ENCODE peak calls at places on chromosomes 4 and X, in seven cellular contexts. One of them, this sample, is unnamed.

GRCh38 chr4:75777589-75777988 is 53.2 kb downstream of the USO1 start:
- DNase-seq in suprapubic skin: no peak
- DNase-seq in transverse colon: no peak
- DNase-seq in sigmoid colon: no peak
- DNase-seq in GM12878: no peak
- DNase-seq in SK-N-SH: no peak
- DNase-seq in HepG2: no peak
- DNase-seq in this sample: no peak

GRCh38 chr4:101419324-101420135 is 72.2 kb upstream of the PPP3CA start:
- DNase-seq in suprapubic skin: no peak
- DNase-seq in transverse colon: peak
- DNase-seq in sigmoid colon: no peak
- DNase-seq in GM12878: peak
- DNase-seq in SK-N-SH: no peak
- DNase-seq in HepG2: no peak
- DNase-seq in this sample: no peak

GRCh38 chr4:18882468-18882867 is 860.9 kb upstream of the LCORL start:
- DNase-seq in suprapubic skin: no peak
- DNase-seq in transverse colon: no peak
- DNase-seq in sigmoid colon: no peak
- DNase-seq in GM12878: no peak
- DNase-seq in SK-N-SH: no peak
- DNase-seq in HepG2: peak
- DNase-seq in this sample: no peak

GRCh38 chr4:6703786-6704185 is 5.9 kb downstream of the MRFAP1L1 start:
- DNase-seq in suprapubic skin: no peak
- DNase-seq in transverse colon: no peak
- DNase-seq in sigmoid colon: no peak
- DNase-seq in GM12878: no peak
- DNase-seq in SK-N-SH: no peak
- DNase-seq in HepG2: peak
- DNase-seq in this sample: no peak

GRCh38 chrX:101977091-101977490 is 45.3 kb upstream of the ZMAT1 start:
- DNase-seq in suprapubic skin: no peak
- DNase-seq in transverse colon: no peak
- DNase-seq in sigmoid colon: no peak
- DNase-seq in GM12878: no peak
- DNase-seq in SK-N-SH: no peak
- DNase-seq in HepG2: no peak
- DNase-seq in this sample: no peak

GRCh38 chrX:114800719-114801118 is 216.7 kb downstream of the IL13RA2 start:
- DNase-seq in suprapubic skin: no peak
- DNase-seq in transverse colon: no peak
- DNase-seq in sigmoid colon: no peak
- DNase-seq in GM12878: no peak
- DNase-seq in SK-N-SH: no peak
- DNase-seq in HepG2: peak
- DNase-seq in this sample: no peak

GRCh38 chrX:13495232-13495631 is 74.2 kb upstream of the EGFL6 start:
- DNase-seq in suprapubic skin: no peak
- DNase-seq in transverse colon: peak
- DNase-seq in sigmoid colon: no peak
- DNase-seq in GM12878: no peak
- DNase-seq in SK-N-SH: no peak
- DNase-seq in HepG2: no peak
- DNase-seq in this sample: no peak

GRCh38 chr4:139587452-139587851 is 31.4 kb upstream of the SETD7 start:
- DNase-seq in suprapubic skin: no peak
- DNase-seq in transverse colon: no peak
- DNase-seq in sigmoid colon: no peak
- DNase-seq in GM12878: no peak
- DNase-seq in SK-N-SH: no peak
- DNase-seq in HepG2: no peak
- DNase-seq in this sample: no peak

GRCh38 chr4:81421346-81422218 is 50.1 kb downstream of the RASGEF1B start:
- DNase-seq in suprapubic skin: no peak
- DNase-seq in transverse colon: peak
- DNase-seq in sigmoid colon: no peak
- DNase-seq in GM12878: peak
- DNase-seq in SK-N-SH: no peak
- DNase-seq in HepG2: no peak
- DNase-seq in this sample: peak

GRCh38 chr4:41635441-41635840 is 97.5 kb downstream of the LIMCH1 start:
- DNase-seq in suprapubic skin: no peak
- DNase-seq in transverse colon: no peak
- DNase-seq in sigmoid colon: no peak
- DNase-seq in GM12878: no peak
- DNase-seq in SK-N-SH: no peak
- DNase-seq in HepG2: no peak
- DNase-seq in this sample: no peak

GRCh38 chr4:26320453-26321325 is at the start of gene RBPJ:
- DNase-seq in suprapubic skin: peak
- DNase-seq in transverse colon: peak
- DNase-seq in sigmoid colon: peak
- DNase-seq in GM12878: peak
- DNase-seq in SK-N-SH: peak
- DNase-seq in HepG2: peak
- DNase-seq in this sample: peak

GRCh38 chr4:1683903-1684755 is at the start of gene FAM53A:
- DNase-seq in suprapubic skin: peak
- DNase-seq in transverse colon: peak
- DNase-seq in sigmoid colon: peak
- DNase-seq in GM12878: peak
- DNase-seq in SK-N-SH: peak
- DNase-seq in HepG2: peak
- DNase-seq in this sample: peak

GRCh38 chr4:149781150-149781549 is 34.5 kb downstream of the IQCM start:
- DNase-seq in suprapubic skin: no peak
- DNase-seq in transverse colon: no peak
- DNase-seq in sigmoid colon: no peak
- DNase-seq in GM12878: no peak
- DNase-seq in SK-N-SH: no peak
- DNase-seq in HepG2: no peak
- DNase-seq in this sample: no peak

GRCh38 chr4:174714393-174715211 is 114.4 kb downstream of the GLRA3 start:
- DNase-seq in suprapubic skin: no peak
- DNase-seq in transverse colon: peak
- DNase-seq in sigmoid colon: peak
- DNase-seq in GM12878: no peak
- DNase-seq in SK-N-SH: peak
- DNase-seq in HepG2: peak
- DNase-seq in this sample: peak

GRCh38 chr4:146790515-146790914 is 151.8 kb downstream of the POU4F2 start:
- DNase-seq in suprapubic skin: no peak
- DNase-seq in transverse colon: no peak
- DNase-seq in sigmoid colon: no peak
- DNase-seq in GM12878: no peak
- DNase-seq in SK-N-SH: no peak
- DNase-seq in HepG2: no peak
- DNase-seq in this sample: no peak

GRCh38 chr4:110195561-110196205 is 2.7 kb downstream of the ELOVL6 start:
- DNase-seq in suprapubic skin: no peak
- DNase-seq in transverse colon: no peak
- DNase-seq in sigmoid colon: no peak
- DNase-seq in GM12878: no peak
- DNase-seq in SK-N-SH: no peak
- DNase-seq in HepG2: no peak
- DNase-seq in this sample: no peak

GRCh38 chrX:74505437-74505836 is 84.1 kb downstream of the SLC16A2 start:
- DNase-seq in suprapubic skin: no peak
- DNase-seq in transverse colon: no peak
- DNase-seq in sigmoid colon: no peak
- DNase-seq in GM12878: no peak
- DNase-seq in SK-N-SH: no peak
- DNase-seq in HepG2: no peak
- DNase-seq in this sample: no peak

GRCh38 chrX:154840856-154841255 is 6.4 kb upstream of the SMIM9 start:
- DNase-seq in suprapubic skin: no peak
- DNase-seq in transverse colon: no peak
- DNase-seq in sigmoid colon: no peak
- DNase-seq in GM12878: no peak
- DNase-seq in SK-N-SH: peak
- DNase-seq in HepG2: peak
- DNase-seq in this sample: no peak

GRCh38 chr4:84470204-84470785 is 28.8 kb downstream of the NKX6-1 start:
- DNase-seq in suprapubic skin: no peak
- DNase-seq in transverse colon: no peak
- DNase-seq in sigmoid colon: no peak
- DNase-seq in GM12878: no peak
- DNase-seq in SK-N-SH: no peak
- DNase-seq in HepG2: peak
- DNase-seq in this sample: no peak

GRCh38 chrX:2500091-2500680 is 590 bp downstream of the DHRSX start:
- DNase-seq in suprapubic skin: no peak
- DNase-seq in transverse colon: peak
- DNase-seq in sigmoid colon: no peak
- DNase-seq in GM12878: no peak
- DNase-seq in SK-N-SH: peak
- DNase-seq in HepG2: peak
- DNase-seq in this sample: peak

GRCh38 chrX:38312436-38312835 is 14.9 kb downstream of the RPGR start:
- DNase-seq in suprapubic skin: no peak
- DNase-seq in transverse colon: no peak
- DNase-seq in sigmoid colon: no peak
- DNase-seq in GM12878: no peak
- DNase-seq in SK-N-SH: no peak
- DNase-seq in HepG2: no peak
- DNase-seq in this sample: no peak

GRCh38 chr4:74431113-74431826 is 13.7 kb upstream of the AREG start:
- DNase-seq in suprapubic skin: no peak
- DNase-seq in transverse colon: no peak
- DNase-seq in sigmoid colon: no peak
- DNase-seq in GM12878: peak
- DNase-seq in SK-N-SH: no peak
- DNase-seq in HepG2: no peak
- DNase-seq in this sample: no peak

GRCh38 chr4:81375745-81376144 is 96.0 kb downstream of the RASGEF1B start:
- DNase-seq in suprapubic skin: no peak
- DNase-seq in transverse colon: no peak
- DNase-seq in sigmoid colon: no peak
- DNase-seq in GM12878: no peak
- DNase-seq in SK-N-SH: no peak
- DNase-seq in HepG2: no peak
- DNase-seq in this sample: no peak

GRCh38 chr4:151015458-151016344 is 617 bp upstream of the LRBA start:
- DNase-seq in suprapubic skin: peak
- DNase-seq in transverse colon: peak
- DNase-seq in sigmoid colon: peak
- DNase-seq in GM12878: no peak
- DNase-seq in SK-N-SH: peak
- DNase-seq in HepG2: peak
- DNase-seq in this sample: peak
- TF ChIP-seq EP300 in suprapubic skin: no peak
- TF ChIP-seq EP300 in transverse colon: no peak
- TF ChIP-seq EP300 in sigmoid colon: no peak
- TF ChIP-seq EP300 in GM12878: no peak
- TF ChIP-seq EP300 in SK-N-SH: no peak
- TF ChIP-seq EP300 in HepG2: no peak
- TF ChIP-seq EP300 in this sample: no peak

GRCh38 chr4:3709846-3710441 is 56.2 kb upstream of the ADRA2C start:
- DNase-seq in suprapubic skin: peak
- DNase-seq in transverse colon: no peak
- DNase-seq in sigmoid colon: no peak
- DNase-seq in GM12878: no peak
- DNase-seq in SK-N-SH: no peak
- DNase-seq in HepG2: no peak
- DNase-seq in this sample: no peak
- TF ChIP-seq POLR2AphosphoS5 in suprapubic skin: no peak
- TF ChIP-seq POLR2AphosphoS5 in transverse colon: no peak
- TF ChIP-seq POLR2AphosphoS5 in sigmoid colon: no peak
- TF ChIP-seq POLR2AphosphoS5 in GM12878: no peak
- TF ChIP-seq POLR2AphosphoS5 in SK-N-SH: no peak
- TF ChIP-seq POLR2AphosphoS5 in HepG2: no peak
- TF ChIP-seq POLR2AphosphoS5 in this sample: no peak

GRCh38 chr4:183447646-183448045 is 3.2 kb downstream of the CDKN2AIP start:
- DNase-seq in suprapubic skin: no peak
- DNase-seq in transverse colon: no peak
- DNase-seq in sigmoid colon: no peak
- DNase-seq in GM12878: no peak
- DNase-seq in SK-N-SH: no peak
- DNase-seq in HepG2: no peak
- DNase-seq in this sample: no peak

GRCh38 chr4:183443609-183444148 is 757 bp upstream of the CDKN2AIP start:
- DNase-seq in suprapubic skin: peak
- DNase-seq in transverse colon: no peak
- DNase-seq in sigmoid colon: peak
- DNase-seq in GM12878: no peak
- DNase-seq in SK-N-SH: no peak
- DNase-seq in HepG2: no peak
- DNase-seq in this sample: no peak

GRCh38 chr4:183444953-183445543 is 612 bp downstream of the CDKN2AIP start:
- DNase-seq in suprapubic skin: peak
- DNase-seq in transverse colon: peak
- DNase-seq in sigmoid colon: peak
- DNase-seq in GM12878: no peak
- DNase-seq in SK-N-SH: peak
- DNase-seq in HepG2: no peak
- DNase-seq in this sample: peak

GRCh38 chr4:183441276-183441675 is 3.2 kb upstream of the CDKN2AIP start:
- DNase-seq in suprapubic skin: no peak
- DNase-seq in transverse colon: no peak
- DNase-seq in sigmoid colon: no peak
- DNase-seq in GM12878: no peak
- DNase-seq in SK-N-SH: no peak
- DNase-seq in HepG2: no peak
- DNase-seq in this sample: no peak

DNA sequence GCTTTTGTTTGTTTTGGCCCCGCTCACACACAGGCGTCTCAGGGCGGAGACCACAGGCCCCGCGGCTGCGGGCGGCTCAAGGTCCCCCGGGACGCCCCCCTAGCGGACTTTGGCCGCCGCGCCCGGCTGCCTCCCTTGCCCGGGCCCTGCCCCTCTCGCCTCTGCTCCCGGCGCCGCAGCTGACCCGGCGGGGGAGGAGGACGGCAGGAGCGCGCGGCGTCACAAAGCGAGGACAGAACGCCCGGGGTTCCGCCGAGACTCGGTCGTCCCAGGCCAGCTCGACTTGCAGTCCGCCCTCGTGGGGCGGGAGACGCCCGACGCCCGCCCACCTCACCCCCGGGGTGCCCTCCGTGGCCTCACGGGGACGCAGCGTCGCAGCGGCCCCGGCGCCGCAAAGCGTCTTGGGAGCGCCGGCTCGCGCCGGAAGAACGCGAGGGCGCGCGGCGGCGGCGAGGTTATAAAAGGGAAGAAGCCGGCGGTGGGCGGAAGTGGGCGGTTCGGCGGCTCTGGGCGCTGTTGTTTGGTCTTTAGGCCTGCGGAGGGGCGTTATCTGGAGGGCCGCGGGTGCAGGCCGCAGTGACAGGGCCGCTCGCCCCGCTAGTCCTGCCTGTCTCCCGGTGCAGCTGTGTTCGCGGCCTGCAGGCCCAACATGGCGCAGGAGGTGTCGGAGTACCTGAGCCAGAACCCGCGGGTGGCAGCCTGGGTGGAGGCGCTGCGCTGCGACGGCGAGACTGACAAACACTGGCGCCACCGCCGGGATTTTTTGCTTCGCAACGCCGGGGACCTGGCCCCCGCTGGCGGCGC is at the start of gene CDKN2AIP:
- DNase-seq in suprapubic skin: peak
- DNase-seq in transverse colon: peak
- DNase-seq in sigmoid colon: peak
- DNase-seq in GM12878: peak
- DNase-seq in SK-N-SH: peak
- DNase-seq in HepG2: peak
- DNase-seq in this sample: peak
- TF ChIP-seq EP300 in suprapubic skin: no peak
- TF ChIP-seq EP300 in transverse colon: peak
- TF ChIP-seq EP300 in sigmoid colon: no peak
- TF ChIP-seq EP300 in GM12878: peak
- TF ChIP-seq EP300 in SK-N-SH: no peak
- TF ChIP-seq EP300 in HepG2: no peak
- TF ChIP-seq EP300 in this sample: no peak

GRCh38 chrX:136251042-136251991 is at the start of gene MAP7D3:
- DNase-seq in suprapubic skin: no peak
- DNase-seq in transverse colon: peak
- DNase-seq in sigmoid colon: peak
- DNase-seq in GM12878: no peak
- DNase-seq in SK-N-SH: peak
- DNase-seq in HepG2: no peak
- DNase-seq in this sample: peak
- TF ChIP-seq POLR2AphosphoS5 in suprapubic skin: no peak
- TF ChIP-seq POLR2AphosphoS5 in transverse colon: peak
- TF ChIP-seq POLR2AphosphoS5 in sigmoid colon: peak
- TF ChIP-seq POLR2AphosphoS5 in GM12878: peak
- TF ChIP-seq POLR2AphosphoS5 in SK-N-SH: peak
- TF ChIP-seq POLR2AphosphoS5 in HepG2: no peak
- TF ChIP-seq POLR2AphosphoS5 in this sample: peak

This sample was measured in stomach.